ENCODE peak calls at places on chromosomes 7 and 10, in five cellular contexts. One of them, this sample, is unnamed.

GRCh38 chr7:19106308-19107141 is 10.9 kb downstream of the TWIST1 start:
- DNase-seq in fibroblast of lung: no peak
- DNase-seq in cardiac muscle cell: peak; percentile 43
- DNase-seq in heart left ventricle: peak; percentile 15
- DNase-seq in endodermal cell: peak; percentile 83
- DNase-seq in this sample: no peak

GRCh38 chr10:95536894-95537542 is 24.2 kb downstream of the SORBS1 start:
- DNase-seq in cardiac muscle cell: no peak
- DNase-seq in heart left ventricle: no peak
- DNase-seq in fibroblast of lung: peak; percentile 59
- DNase-seq in endodermal cell: no peak
- DNase-seq in this sample: no peak

GRCh38 chr7:19489162-19489820 is 219.5 kb downstream of the POLR1F start:
- DNase-seq in fibroblast of lung: no peak
- DNase-seq in endodermal cell: no peak
- DNase-seq in cardiac muscle cell: no peak
- DNase-seq in heart left ventricle: no peak
- DNase-seq in this sample: no peak

GRCh38 chr7:93594250-93594649 is 19.7 kb upstream of the CALCR start:
- DNase-seq in heart left ventricle: no peak
- DNase-seq in fibroblast of lung: no peak
- DNase-seq in endodermal cell: no peak
- DNase-seq in cardiac muscle cell: no peak
- DNase-seq in this sample: no peak

GRCh38 chr10:131211965-131212619 is 99.4 kb downstream of the TCERG1L start:
- DNase-seq in fibroblast of lung: no peak
- DNase-seq in cardiac muscle cell: no peak
- DNase-seq in endodermal cell: peak; percentile 20
- DNase-seq in heart left ventricle: peak; percentile 6
- DNase-seq in this sample: no peak

GRCh38 chr7:16066805-16067459 is 354.4 kb downstream of the CRPPA start:
- DNase-seq in fibroblast of lung: peak; percentile 23
- DNase-seq in heart left ventricle: no peak
- DNase-seq in endodermal cell: no peak
- DNase-seq in cardiac muscle cell: no peak
- DNase-seq in this sample: no peak

GRCh38 chr7:150341263-150342118 is at the start of gene RARRES2:
- DNase-seq in heart left ventricle: peak; percentile 59
- DNase-seq in endodermal cell: peak; percentile 84
- DNase-seq in fibroblast of lung: peak; percentile 25
- DNase-seq in cardiac muscle cell: peak; percentile 47
- DNase-seq in this sample: no peak

GRCh38 chr7:5657901-5658300 is 123.6 kb downstream of the RNF216 start:
- DNase-seq in fibroblast of lung: peak; percentile 61
- DNase-seq in endodermal cell: no peak
- DNase-seq in cardiac muscle cell: no peak
- DNase-seq in heart left ventricle: no peak
- DNase-seq in this sample: no peak

GRCh38 chr10:110613341-110613995 is 30.7 kb upstream of the RBM20 start:
- DNase-seq in endodermal cell: no peak
- DNase-seq in heart left ventricle: no peak
- DNase-seq in fibroblast of lung: no peak
- DNase-seq in cardiac muscle cell: no peak
- DNase-seq in this sample: no peak

GRCh38 chr7:158246960-158247673 is 340.5 kb downstream of the PTPRN2 start:
- DNase-seq in cardiac muscle cell: no peak
- DNase-seq in fibroblast of lung: no peak
- DNase-seq in endodermal cell: peak; percentile 7
- DNase-seq in heart left ventricle: no peak
- DNase-seq in this sample: no peak

GRCh38 chr10:78267598-78267997 is 233.9 kb downstream of the RPS24 start:
- DNase-seq in endodermal cell: no peak
- DNase-seq in heart left ventricle: no peak
- DNase-seq in cardiac muscle cell: no peak
- DNase-seq in fibroblast of lung: peak; percentile 63
- DNase-seq in this sample: no peak

GRCh38 chr10:103691723-103692380 is 163.5 kb downstream of the SH3PXD2A start:
- DNase-seq in cardiac muscle cell: no peak
- DNase-seq in endodermal cell: peak; percentile 72
- DNase-seq in fibroblast of lung: no peak
- DNase-seq in heart left ventricle: no peak
- DNase-seq in this sample: no peak

GRCh38 chr10:83892737-83893136 is 246.6 kb upstream of the GHITM start:
- DNase-seq in cardiac muscle cell: no peak
- DNase-seq in fibroblast of lung: no peak
- DNase-seq in heart left ventricle: no peak
- DNase-seq in endodermal cell: no peak
- DNase-seq in this sample: no peak

GRCh38 chr7:5667391-5667790 is 114.1 kb downstream of the RNF216 start:
- DNase-seq in fibroblast of lung: no peak
- DNase-seq in cardiac muscle cell: peak; percentile 57
- DNase-seq in endodermal cell: peak; percentile 62
- DNase-seq in heart left ventricle: no peak
- DNase-seq in this sample: no peak

GRCh38 chr7:43569424-43569823 is 13.5 kb upstream of the STK17A start:
- DNase-seq in cardiac muscle cell: no peak
- DNase-seq in fibroblast of lung: peak; percentile 96
- DNase-seq in endodermal cell: no peak
- DNase-seq in heart left ventricle: no peak
- DNase-seq in this sample: peak; percentile 82

GRCh38 chr7:142856565-142857245 is 1.8 kb downstream of the EPHB6 start:
- DNase-seq in fibroblast of lung: no peak
- DNase-seq in heart left ventricle: no peak
- DNase-seq in endodermal cell: no peak
- DNase-seq in cardiac muscle cell: no peak
- DNase-seq in this sample: no peak

GRCh38 chr7:106175507-106175906 is 63.4 kb upstream of the SYPL1 start:
- DNase-seq in heart left ventricle: no peak
- DNase-seq in fibroblast of lung: no peak
- DNase-seq in cardiac muscle cell: no peak
- DNase-seq in endodermal cell: no peak
- DNase-seq in this sample: no peak

GRCh38 chr7:127786184-127786583 is 134.2 kb downstream of the SND1 start:
- DNase-seq in fibroblast of lung: peak; percentile 72
- DNase-seq in endodermal cell: no peak
- DNase-seq in cardiac muscle cell: no peak
- DNase-seq in heart left ventricle: no peak
- DNase-seq in this sample: no peak

GRCh38 chr7:12327922-12328321 is 75.7 kb downstream of the VWDE start:
- DNase-seq in heart left ventricle: no peak
- DNase-seq in fibroblast of lung: no peak
- DNase-seq in cardiac muscle cell: no peak
- DNase-seq in endodermal cell: peak; percentile 50
- DNase-seq in this sample: no peak

GRCh38 chr7:47241112-47242065 is 340.5 kb downstream of the TNS3 start:
- DNase-seq in cardiac muscle cell: no peak
- DNase-seq in heart left ventricle: no peak
- DNase-seq in endodermal cell: no peak
- DNase-seq in fibroblast of lung: no peak
- DNase-seq in this sample: no peak

GRCh38 chr7:126574276-126574675 is 678.5 kb downstream of the GRM8 start:
- DNase-seq in heart left ventricle: no peak
- DNase-seq in fibroblast of lung: peak; percentile 83
- DNase-seq in cardiac muscle cell: no peak
- DNase-seq in endodermal cell: no peak
- DNase-seq in this sample: no peak

GRCh38 chr10:58280982-58281752 is 12.2 kb downstream of the CISD1 start:
- DNase-seq in endodermal cell: no peak
- DNase-seq in fibroblast of lung: peak; percentile 64
- DNase-seq in cardiac muscle cell: no peak
- DNase-seq in heart left ventricle: no peak
- DNase-seq in this sample: no peak

GRCh38 chr10:104020020-104020419 is 53.1 kb downstream of the SLK start:
- DNase-seq in cardiac muscle cell: no peak
- DNase-seq in endodermal cell: no peak
- DNase-seq in heart left ventricle: no peak
- DNase-seq in fibroblast of lung: no peak
- DNase-seq in this sample: no peak

GRCh38 chr10:70198696-70199466 is 28.6 kb upstream of the SAR1A start:
- DNase-seq in heart left ventricle: no peak
- DNase-seq in fibroblast of lung: no peak
- DNase-seq in cardiac muscle cell: peak; percentile 30
- DNase-seq in endodermal cell: peak; percentile 59
- DNase-seq in this sample: no peak

GRCh38 chr7:135979674-135980660 is 2.8 kb upstream of the MTPN start:
- DNase-seq in cardiac muscle cell: no peak
- DNase-seq in endodermal cell: no peak
- DNase-seq in fibroblast of lung: peak; percentile 78
- DNase-seq in heart left ventricle: no peak
- DNase-seq in this sample: no peak

GRCh38 chr7:157155959-157156358 is 17.2 kb downstream of the UBE3C start:
- DNase-seq in endodermal cell: no peak
- DNase-seq in fibroblast of lung: no peak
- DNase-seq in heart left ventricle: no peak
- DNase-seq in cardiac muscle cell: no peak
- DNase-seq in this sample: no peak

GRCh38 chr10:33901166-33901565 is 566.7 kb upstream of the NRP1 start:
- DNase-seq in heart left ventricle: no peak
- DNase-seq in endodermal cell: no peak
- DNase-seq in cardiac muscle cell: no peak
- DNase-seq in fibroblast of lung: peak; percentile 88
- DNase-seq in this sample: peak; percentile 73

GRCh38 chr10:129941199-129942018 is 22.7 kb downstream of the EBF3 start:
- DNase-seq in fibroblast of lung: no peak
- DNase-seq in endodermal cell: no peak
- DNase-seq in heart left ventricle: no peak
- DNase-seq in cardiac muscle cell: no peak
- DNase-seq in this sample: no peak

GRCh38 chr7:92831716-92832622 is 4.4 kb downstream of the CDK6 start:
- DNase-seq in fibroblast of lung: peak; percentile 95
- DNase-seq in cardiac muscle cell: no peak
- DNase-seq in endodermal cell: no peak
- DNase-seq in heart left ventricle: no peak
- DNase-seq in this sample: peak; percentile 93

GRCh38 chr10:129594811-129595210 is 127.8 kb downstream of the MGMT start:
- DNase-seq in endodermal cell: peak; percentile 15
- DNase-seq in cardiac muscle cell: no peak
- DNase-seq in fibroblast of lung: no peak
- DNase-seq in heart left ventricle: no peak
- DNase-seq in this sample: no peak

GRCh38 chr7:45702751-45703150 is 128.6 kb downstream of the ADCY1 start:
- DNase-seq in cardiac muscle cell: no peak
- DNase-seq in heart left ventricle: no peak
- DNase-seq in endodermal cell: peak; percentile 17
- DNase-seq in fibroblast of lung: no peak
- DNase-seq in this sample: no peak

GRCh38 chr10:3046210-3046779 is 21.1 kb upstream of the PFKP start:
- DNase-seq in heart left ventricle: no peak
- DNase-seq in cardiac muscle cell: no peak
- DNase-seq in fibroblast of lung: no peak
- DNase-seq in endodermal cell: no peak
- DNase-seq in this sample: no peak
- H3K4me3 ChIP-seq in heart left ventricle: no peak overlapping the region
- H3K4me3 ChIP-seq in cardiac muscle cell: no peak overlapping the region
- H3K4me3 ChIP-seq in fibroblast of lung: no peak overlapping the region
- H3K4me3 ChIP-seq in endodermal cell: no peak overlapping the region
- H3K4me3 ChIP-seq in this sample: no peak overlapping the region

GRCh38 chr7:120990468-120991118 is 2.1 kb downstream of the CPED1 start:
- DNase-seq in cardiac muscle cell: no peak
- DNase-seq in heart left ventricle: no peak
- DNase-seq in endodermal cell: no peak
- DNase-seq in fibroblast of lung: no peak
- DNase-seq in this sample: no peak
- H3K4me3 ChIP-seq in cardiac muscle cell: no peak overlapping the region
- H3K4me3 ChIP-seq in heart left ventricle: peak overlapping the region; percentile 66
- H3K4me3 ChIP-seq in endodermal cell: no peak overlapping the region
- H3K4me3 ChIP-seq in fibroblast of lung: peak overlapping the region; percentile 98
- H3K4me3 ChIP-seq in this sample: peak overlapping the region; percentile 53

GRCh38 chr7:96691692-96692091 is 18.0 kb downstream of the SEM1 start:
- DNase-seq in fibroblast of lung: no peak
- DNase-seq in heart left ventricle: no peak
- DNase-seq in cardiac muscle cell: no peak
- DNase-seq in endodermal cell: no peak
- DNase-seq in this sample: no peak

GRCh38 chr7:96697822-96698221 is 11.8 kb downstream of the SEM1 start:
- DNase-seq in cardiac muscle cell: no peak
- DNase-seq in heart left ventricle: no peak
- DNase-seq in fibroblast of lung: no peak
- DNase-seq in endodermal cell: no peak
- DNase-seq in this sample: no peak

GRCh38 chr7:96699219-96699871 is 10.3 kb downstream of the SEM1 start:
- DNase-seq in fibroblast of lung: no peak
- DNase-seq in cardiac muscle cell: no peak
- DNase-seq in endodermal cell: no peak
- DNase-seq in heart left ventricle: no peak
- DNase-seq in this sample: no peak

GRCh38 chr7:96694082-96694481 is 15.6 kb downstream of the SEM1 start:
- DNase-seq in endodermal cell: no peak
- DNase-seq in fibroblast of lung: no peak
- DNase-seq in heart left ventricle: no peak
- DNase-seq in cardiac muscle cell: no peak
- DNase-seq in this sample: no peak

DNA sequence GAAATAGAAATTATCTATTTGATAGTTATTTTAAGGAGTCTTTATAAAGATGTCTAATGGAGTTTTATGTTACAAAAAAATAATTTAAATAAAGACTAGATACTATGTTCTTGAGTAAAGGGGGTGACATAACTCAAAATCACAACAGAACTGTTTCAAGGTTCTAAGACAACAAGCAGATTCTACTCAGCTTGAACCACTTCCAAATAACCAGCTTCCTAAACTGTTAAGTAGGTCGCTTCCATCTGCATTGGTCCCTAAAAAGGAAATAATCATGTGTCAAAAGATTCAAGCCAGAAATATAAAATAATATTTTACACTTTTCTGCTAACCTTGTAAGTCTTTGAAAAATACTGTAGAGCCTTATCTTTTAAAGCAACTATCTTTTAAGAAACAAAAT is 14.1 kb downstream of the SEM1 start:
- DNase-seq in endodermal cell: no peak
- DNase-seq in fibroblast of lung: no peak
- DNase-seq in cardiac muscle cell: no peak
- DNase-seq in heart left ventricle: no peak
- DNase-seq in this sample: no peak
- H3K4me3 ChIP-seq in endodermal cell: no peak overlapping the region
- H3K4me3 ChIP-seq in fibroblast of lung: no peak overlapping the region
- H3K4me3 ChIP-seq in cardiac muscle cell: no peak overlapping the region
- H3K4me3 ChIP-seq in heart left ventricle: no peak overlapping the region
- H3K4me3 ChIP-seq in this sample: no peak overlapping the region

DNA sequence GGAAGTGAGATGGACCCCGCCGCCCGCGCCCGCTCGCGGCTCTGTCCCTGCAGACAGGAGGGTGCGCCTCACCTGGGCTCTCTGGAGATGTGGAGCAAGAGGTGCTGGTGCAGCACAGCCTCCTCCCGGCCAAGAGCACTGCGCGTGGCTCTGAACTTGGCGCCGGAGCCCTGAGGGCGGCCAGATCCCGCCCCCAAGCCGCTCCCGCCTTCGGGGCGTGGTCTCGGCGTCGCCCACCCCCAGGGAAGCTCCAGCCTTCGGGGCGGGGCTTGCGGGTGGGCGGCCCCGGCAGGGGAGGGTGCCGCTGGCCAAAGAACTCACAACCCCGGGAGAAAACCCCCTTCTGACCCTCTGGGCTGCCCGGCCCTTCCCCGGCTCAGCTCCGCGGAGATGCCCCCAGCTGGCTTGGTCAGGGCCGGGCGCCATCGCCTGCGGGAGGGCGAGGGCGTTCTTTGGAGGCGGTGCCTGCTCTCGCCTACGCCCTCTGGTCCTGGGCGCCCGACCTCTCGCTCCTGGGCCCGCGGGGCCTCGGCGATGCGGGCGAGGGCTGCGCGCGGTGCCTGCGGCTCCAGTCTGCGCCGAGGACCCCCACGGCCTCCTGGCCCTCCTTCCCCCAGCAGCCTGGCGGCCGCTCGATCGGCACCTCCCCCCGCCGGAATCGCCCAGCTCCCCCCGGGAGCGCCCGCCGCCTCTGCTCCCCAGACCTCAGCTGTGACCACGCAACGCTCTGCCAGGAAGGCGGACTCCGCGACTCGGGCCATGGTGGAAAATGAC is at the start of gene ZNF488:
- DNase-seq in endodermal cell: peak; percentile 95
- DNase-seq in fibroblast of lung: peak; percentile 70
- DNase-seq in cardiac muscle cell: peak; percentile 89
- DNase-seq in heart left ventricle: peak; percentile 85
- DNase-seq in this sample: no peak
- H3K4me3 ChIP-seq in endodermal cell: peak within 1 kb of the TSS; percentile 84
- H3K4me3 ChIP-seq in fibroblast of lung: peak within 1 kb of the TSS; percentile 73
- H3K4me3 ChIP-seq in cardiac muscle cell: peak within 1 kb of the TSS; percentile 64
- H3K4me3 ChIP-seq in heart left ventricle: peak within 1 kb of the TSS; percentile 82
- H3K4me3 ChIP-seq in this sample: peak within 1 kb of the TSS; percentile 84

This sample was measured in skeletal muscle cell.